ENCODE peak calls at places on chromosomes 4 and X, in four cellular contexts. One of them, this sample, is unnamed.

GRCh38 chr4:13705521-13706035 is 78.1 kb upstream of the BOD1L1 start:
- DNase-seq in fibroblast of lung: no peak
- DNase-seq in PC-3: peak; percentile 64
- DNase-seq in lower lobe of right lung: peak; percentile 61
- DNase-seq in this sample: no peak

GRCh38 chrX:16320765-16321355 is 153.6 kb downstream of the MAGEB17 start:
- DNase-seq in fibroblast of lung: peak; percentile 45
- DNase-seq in PC-3: no peak
- DNase-seq in lower lobe of right lung: no peak
- DNase-seq in this sample: no peak

GRCh38 chrX:130594453-130594916 is 192.7 kb downstream of the RBMX2 start:
- DNase-seq in fibroblast of lung: no peak
- DNase-seq in PC-3: no peak
- DNase-seq in lower lobe of right lung: no peak
- DNase-seq in this sample: no peak

GRCh38 chr4:60582167-60582566 is 618.0 kb upstream of the ADGRL3 start:
- DNase-seq in fibroblast of lung: no peak
- DNase-seq in PC-3: no peak
- DNase-seq in lower lobe of right lung: no peak
- DNase-seq in this sample: no peak

GRCh38 chrX:69028006-69028760 is 137.1 kb downstream of the PJA1 start:
- DNase-seq in fibroblast of lung: no peak
- DNase-seq in PC-3: no peak
- DNase-seq in lower lobe of right lung: no peak
- DNase-seq in this sample: no peak

GRCh38 chrX:136147320-136147901 is at the start of gene FHL1:
- DNase-seq in fibroblast of lung: peak; percentile 39
- DNase-seq in PC-3: peak; percentile 40
- DNase-seq in lower lobe of right lung: peak; percentile 68
- DNase-seq in this sample: peak; percentile 57

GRCh38 chrX:49840679-49841078 is 11.6 kb downstream of the PAGE4 start:
- DNase-seq in fibroblast of lung: peak; percentile 22
- DNase-seq in PC-3: peak; percentile 56
- DNase-seq in lower lobe of right lung: peak; percentile 69
- DNase-seq in this sample: peak; percentile 7

GRCh38 chrX:107731831-107732502 is 43.6 kb downstream of the TSC22D3 start:
- DNase-seq in fibroblast of lung: peak; percentile 93
- DNase-seq in PC-3: peak; percentile 84
- DNase-seq in lower lobe of right lung: peak; percentile 88
- DNase-seq in this sample: no peak

GRCh38 chr4:143251781-143252180 is 67.1 kb downstream of the USP38 start:
- DNase-seq in fibroblast of lung: peak; percentile 5
- DNase-seq in PC-3: peak; percentile 87
- DNase-seq in lower lobe of right lung: no peak
- DNase-seq in this sample: no peak

GRCh38 chr4:184801781-184802180 is 24.0 kb downstream of the ACSL1 start:
- DNase-seq in fibroblast of lung: peak; percentile 8
- DNase-seq in PC-3: peak; percentile 45
- DNase-seq in lower lobe of right lung: no peak
- DNase-seq in this sample: no peak

GRCh38 chrX:18855919-18856644 is 127.8 kb downstream of the PHKA2 start:
- DNase-seq in fibroblast of lung: peak; percentile 4
- DNase-seq in PC-3: no peak
- DNase-seq in lower lobe of right lung: no peak
- DNase-seq in this sample: no peak

GRCh38 chrX:18179446-18179845 is 41.2 kb downstream of the BEND2 start:
- DNase-seq in fibroblast of lung: no peak
- DNase-seq in PC-3: no peak
- DNase-seq in lower lobe of right lung: no peak
- DNase-seq in this sample: no peak

GRCh38 chrX:25068340-25068739 is 52.6 kb upstream of the ARX start:
- DNase-seq in fibroblast of lung: no peak
- DNase-seq in PC-3: no peak
- DNase-seq in lower lobe of right lung: no peak
- DNase-seq in this sample: no peak

GRCh38 chr4:188262464-188262863 is 123.2 kb downstream of the TRIML1 start:
- DNase-seq in fibroblast of lung: peak; percentile 62
- DNase-seq in PC-3: no peak
- DNase-seq in lower lobe of right lung: no peak
- DNase-seq in this sample: no peak

GRCh38 chrX:120356084-120356483 is 5.8 kb upstream of the ATP1B4 start:
- DNase-seq in fibroblast of lung: peak; percentile 24
- DNase-seq in PC-3: no peak
- DNase-seq in lower lobe of right lung: no peak
- DNase-seq in this sample: no peak

GRCh38 chrX:13101439-13102139 is 57.2 kb upstream of the FAM9C start:
- DNase-seq in fibroblast of lung: peak; percentile 93
- DNase-seq in PC-3: peak; percentile 91
- DNase-seq in lower lobe of right lung: peak; percentile 67
- DNase-seq in this sample: peak; percentile 70

GRCh38 chr4:169791527-169792156 is 33.9 kb upstream of the HPF1 start:
- DNase-seq in fibroblast of lung: peak; percentile 71
- DNase-seq in PC-3: peak; percentile 71
- DNase-seq in lower lobe of right lung: no peak
- DNase-seq in this sample: no peak

GRCh38 chrX:105323951-105324350 is 103.5 kb upstream of the TEX13A start:
- DNase-seq in fibroblast of lung: peak; percentile 72
- DNase-seq in PC-3: peak; percentile 84
- DNase-seq in lower lobe of right lung: no peak
- DNase-seq in this sample: no peak

GRCh38 chr4:121277194-121278105 is 103.4 kb downstream of the QRFPR start:
- DNase-seq in fibroblast of lung: no peak
- DNase-seq in PC-3: peak; percentile 47
- DNase-seq in lower lobe of right lung: no peak
- DNase-seq in this sample: no peak

GRCh38 chr4:156749791-156750403 is 221.7 kb downstream of the PDGFC start:
- DNase-seq in fibroblast of lung: peak; percentile 20
- DNase-seq in PC-3: no peak
- DNase-seq in lower lobe of right lung: no peak
- DNase-seq in this sample: no peak

GRCh38 chr4:54539500-54540029 is 118.2 kb upstream of the KIT start:
- DNase-seq in fibroblast of lung: peak; percentile 30
- DNase-seq in PC-3: no peak
- DNase-seq in lower lobe of right lung: peak; percentile 69
- DNase-seq in this sample: no peak

GRCh38 chr4:182492456-182492855 is 249.3 kb downstream of the TENM3 start:
- DNase-seq in fibroblast of lung: peak; percentile 76
- DNase-seq in PC-3: no peak
- DNase-seq in lower lobe of right lung: no peak
- DNase-seq in this sample: no peak

GRCh38 chrX:154750301-154751120 is at the start of gene GAB3:
- DNase-seq in fibroblast of lung: peak; percentile 30
- DNase-seq in PC-3: peak; percentile 28
- DNase-seq in lower lobe of right lung: peak; percentile 64
- DNase-seq in this sample: peak; percentile 68

GRCh38 chr4:117064297-117064696 is 21.1 kb downstream of the TRAM1L1 start:
- DNase-seq in fibroblast of lung: no peak
- DNase-seq in PC-3: peak; percentile 59
- DNase-seq in lower lobe of right lung: no peak
- DNase-seq in this sample: no peak

GRCh38 chr4:184104419-184105101 is 113.1 kb downstream of the ENPP6 start:
- DNase-seq in fibroblast of lung: no peak
- DNase-seq in PC-3: no peak
- DNase-seq in lower lobe of right lung: peak; percentile 56
- DNase-seq in this sample: no peak

GRCh38 chr4:41299486-41299885 is 42.8 kb downstream of the UCHL1 start:
- DNase-seq in fibroblast of lung: no peak
- DNase-seq in PC-3: no peak
- DNase-seq in lower lobe of right lung: no peak
- DNase-seq in this sample: no peak

GRCh38 chrX:850471-850916 is 219.9 kb downstream of the SHOX start:
- DNase-seq in fibroblast of lung: no peak
- DNase-seq in PC-3: no peak
- DNase-seq in lower lobe of right lung: no peak
- DNase-seq in this sample: no peak

GRCh38 chr4:158826057-158826456 is 57.2 kb downstream of the FNIP2 start:
- DNase-seq in fibroblast of lung: no peak
- DNase-seq in PC-3: no peak
- DNase-seq in lower lobe of right lung: no peak
- DNase-seq in this sample: no peak
- H3K4me1 ChIP-seq in fibroblast of lung: peaks cover 7% of the 10 kb centered on the region
- H3K4me1 ChIP-seq in PC-3: peaks cover 36% of the 10 kb centered on the region
- H3K4me1 ChIP-seq in lower lobe of right lung: peaks cover 73% of the 10 kb centered on the region
- H3K4me1 ChIP-seq in this sample: peaks cover 18% of the 10 kb centered on the region

DNA sequence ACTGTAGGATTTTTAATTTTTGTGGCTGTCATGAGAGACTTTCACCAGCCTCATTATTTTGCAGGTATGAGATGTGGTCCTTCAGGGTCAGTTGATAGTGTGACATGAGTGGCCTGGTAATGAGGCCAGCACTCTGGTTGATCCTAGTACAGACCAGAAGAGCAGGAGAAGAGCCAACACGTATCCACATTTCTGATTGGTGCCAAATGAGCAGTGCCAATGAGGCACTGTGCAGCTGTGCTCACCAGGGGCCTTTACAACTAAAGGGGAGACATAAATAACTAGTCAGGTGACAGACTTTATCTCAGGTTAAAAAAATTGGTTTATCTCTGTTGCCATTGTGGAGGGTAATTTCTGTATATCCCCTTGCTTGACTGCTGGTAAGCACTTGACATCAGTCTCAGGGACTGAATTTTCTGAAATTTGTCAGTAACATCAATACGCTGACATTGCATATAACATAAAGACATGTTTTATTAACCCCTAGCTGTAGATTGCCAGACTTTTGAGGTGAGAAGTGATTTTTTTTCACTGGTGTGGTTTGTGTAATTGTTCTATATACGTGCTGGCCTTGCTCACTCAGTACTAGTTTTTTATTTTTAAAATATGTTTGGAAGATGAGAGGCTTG is 101.2 kb downstream of the AFF1 start:
- DNase-seq in fibroblast of lung: no peak
- DNase-seq in PC-3: no peak
- DNase-seq in lower lobe of right lung: no peak
- DNase-seq in this sample: no peak
- H3K4me1 ChIP-seq in fibroblast of lung: peaks cover 35% of the 10 kb centered on the region
- H3K4me1 ChIP-seq in PC-3: no peaks in the 10 kb centered on the region
- H3K4me1 ChIP-seq in lower lobe of right lung: peaks cover 84% of the 10 kb centered on the region
- H3K4me1 ChIP-seq in this sample: peaks cover 40% of the 10 kb centered on the region

GRCh38 chr4:7815562-7815961 is 124.1 kb downstream of the AFAP1 start:
- DNase-seq in fibroblast of lung: peak; percentile 93
- DNase-seq in PC-3: no peak
- DNase-seq in lower lobe of right lung: no peak
- DNase-seq in this sample: no peak

GRCh38 chr4:7818676-7819041 is 121.0 kb downstream of the AFAP1 start:
- DNase-seq in fibroblast of lung: no peak
- DNase-seq in PC-3: no peak
- DNase-seq in lower lobe of right lung: no peak
- DNase-seq in this sample: no peak

GRCh38 chr4:7817877-7818675 is 121.6 kb downstream of the AFAP1 start:
- DNase-seq in fibroblast of lung: peak; percentile 58
- DNase-seq in PC-3: no peak
- DNase-seq in lower lobe of right lung: no peak
- DNase-seq in this sample: no peak

GRCh38 chr4:7815981-7816380 is 123.7 kb downstream of the AFAP1 start:
- DNase-seq in fibroblast of lung: no peak
- DNase-seq in PC-3: no peak
- DNase-seq in lower lobe of right lung: no peak
- DNase-seq in this sample: no peak

DNA sequence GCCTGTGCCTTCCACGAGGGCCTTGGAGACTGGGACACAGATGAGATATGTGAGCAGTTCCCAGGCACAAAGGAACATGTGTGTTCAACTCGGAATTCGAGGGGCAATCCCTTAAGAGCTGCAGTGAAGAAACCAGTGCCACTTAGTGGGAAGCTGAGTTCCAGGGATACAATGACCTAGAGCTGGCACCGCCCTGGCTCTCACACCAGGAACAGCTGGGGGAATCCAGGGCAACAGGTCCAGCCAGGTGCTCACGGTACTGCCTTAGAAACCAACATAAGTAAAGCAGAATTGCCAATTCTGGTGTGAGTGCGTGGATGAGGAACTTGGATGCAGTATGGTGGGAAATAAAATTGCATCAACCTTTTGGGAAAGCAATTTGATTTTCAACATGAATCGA is 122.9 kb downstream of the AFAP1 start:
- DNase-seq in fibroblast of lung: no peak
- DNase-seq in PC-3: peak; percentile 12
- DNase-seq in lower lobe of right lung: no peak
- DNase-seq in this sample: no peak
- H3K4me1 ChIP-seq in fibroblast of lung: peaks cover 2% of the 10 kb centered on the region
- H3K4me1 ChIP-seq in PC-3: no peaks in the 10 kb centered on the region
- H3K4me1 ChIP-seq in lower lobe of right lung: peaks cover 9% of the 10 kb centered on the region
- H3K4me1 ChIP-seq in this sample: no peaks in the 10 kb centered on the region

GRCh38 chr4:153572609-153573008 is 106.4 kb downstream of the TMEM131L start:
- DNase-seq in fibroblast of lung: no peak
- DNase-seq in PC-3: no peak
- DNase-seq in lower lobe of right lung: no peak
- DNase-seq in this sample: no peak
- H3K4me1 ChIP-seq in fibroblast of lung: no peaks in the 10 kb centered on the region
- H3K4me1 ChIP-seq in PC-3: peaks cover 5% of the 10 kb centered on the region
- H3K4me1 ChIP-seq in lower lobe of right lung: peaks cover 20% of the 10 kb centered on the region
- H3K4me1 ChIP-seq in this sample: peaks cover 33% of the 10 kb centered on the region

GRCh38 chr4:76192221-76192620 is 21.4 kb downstream of the SCARB2 start:
- DNase-seq in fibroblast of lung: no peak
- DNase-seq in PC-3: no peak
- DNase-seq in lower lobe of right lung: no peak
- DNase-seq in this sample: no peak
- H3K4me1 ChIP-seq in fibroblast of lung: peaks cover 23% of the 10 kb centered on the region
- H3K4me1 ChIP-seq in PC-3: peaks cover 15% of the 10 kb centered on the region
- H3K4me1 ChIP-seq in lower lobe of right lung: peaks cover 62% of the 10 kb centered on the region
- H3K4me1 ChIP-seq in this sample: no peaks in the 10 kb centered on the region

GRCh38 chr4:159278399-159278798 is 175.5 kb downstream of the RAPGEF2 start:
- DNase-seq in fibroblast of lung: peak; percentile 48
- DNase-seq in PC-3: no peak
- DNase-seq in lower lobe of right lung: no peak
- DNase-seq in this sample: no peak
- H3K4me1 ChIP-seq in fibroblast of lung: peaks cover 7% of the 10 kb centered on the region
- H3K4me1 ChIP-seq in PC-3: peaks cover 43% of the 10 kb centered on the region
- H3K4me1 ChIP-seq in lower lobe of right lung: peaks cover 14% of the 10 kb centered on the region
- H3K4me1 ChIP-seq in this sample: no peaks in the 10 kb centered on the region